ENCODE peak calls at places on chromosome 5, in seven cellular contexts. J is neuronal stem cell; A is PC-3; V is IMR-90; X is H1; Y is HCT116; F is effector memory CD4-positive, alpha-beta T cell. K is an unnamed sample. For H3K4me1 and H3K36me3, the result is how much of the 10 kb centered on the place peaks cover.

GRCh38 chr5:15899481-15899880 is 280.1 kb downstream of the MARCHF11 start:
- DNase-seq in J (no peak), A (no peak), V (no peak), X (no peak), Y (no peak), F (no peak), K (no peak)

GRCh38 chr5:1670342-1670741 is 129.3 kb downstream of the MRPL36 start:
- DNase-seq in J (no peak), A (no peak), V (peak), X (no peak), Y (no peak), F (no peak), K (no peak)

GRCh38 chr5:38858839-38859238 is 13.0 kb downstream of the OSMR start:
- DNase-seq in J (no peak), A (no peak), V (no peak), X (no peak), Y (no peak), F (no peak), K (no peak)

GRCh38 chr5:33807771-33808170 is 84.0 kb downstream of the ADAMTS12 start:
- DNase-seq in J (no peak), A (no peak), V (peak), X (no peak), Y (no peak), F (no peak), K (no peak)

GRCh38 chr5:59608745-59609144 is 284.8 kb downstream of the PDE4D start:
- DNase-seq in J (no peak), A (no peak), V (no peak), X (no peak), Y (no peak), F (no peak), K (no peak)

GRCh38 chr5:164600166-164600715 is 1094.8 kb downstream of the MAT2B start:
- DNase-seq in J (no peak), A (peak), V (peak), X (no peak), Y (no peak), F (no peak), K (no peak)

GRCh38 chr5:180098526-180098925 is 27.0 kb upstream of the RNF130 start:
- DNase-seq in J (no peak), A (no peak), V (no peak), X (no peak), Y (no peak), F (no peak), K (no peak)

GRCh38 chr5:83827111-83827541 is 106.5 kb upstream of the HAPLN1 start:
- DNase-seq in J (no peak), A (peak), V (peak), X (no peak), Y (no peak), F (no peak), K (no peak)

GRCh38 chr5:173753307-173754168 is 134.6 kb upstream of the CPEB4 start:
- DNase-seq in J (peak), A (no peak), V (peak), X (peak), Y (no peak), F (no peak), K (peak)

GRCh38 chr5:168260353-168261211 is 30.9 kb upstream of the WWC1 start:
- DNase-seq in J (no peak), A (no peak), V (no peak), X (no peak), Y (no peak), F (no peak), K (peak)

GRCh38 chr5:88833371-88834107 is 49.4 kb downstream of the MEF2C start:
- DNase-seq in J (no peak), A (no peak), V (peak), X (no peak), Y (no peak), F (no peak), K (peak)

GRCh38 chr5:147830035-147830434 is 1.4 kb downstream of the SPINK1 start:
- DNase-seq in J (no peak), A (no peak), V (no peak), X (no peak), Y (no peak), F (no peak), K (no peak)

GRCh38 chr5:141567513-141568117 is 51.2 kb downstream of the DIAPH1 start:
- DNase-seq in J (no peak), A (peak), V (peak), X (no peak), Y (no peak), F (no peak), K (peak)

GRCh38 chr5:107893642-107894041 is 222.9 kb upstream of the EFNA5 start:
- DNase-seq in J (no peak), A (no peak), V (peak), X (no peak), Y (peak), F (no peak), K (peak)

GRCh38 chr5:90022711-90023053 is 386.9 kb downstream of the CETN3 start:
- DNase-seq in J (no peak), A (no peak), V (no peak), X (no peak), Y (no peak), F (no peak), K (peak)

GRCh38 chr5:72224946-72225427 is 95.1 kb downstream of the MRPS27 start:
- DNase-seq in J (no peak), A (no peak), V (peak), X (no peak), Y (no peak), F (no peak), K (no peak)

GRCh38 chr5:1435369-1435768 is 9.9 kb downstream of the SLC6A3 start:
- DNase-seq in J (no peak), A (no peak), V (no peak), X (no peak), Y (no peak), F (no peak), K (no peak)

GRCh38 chr5:12313602-12314001 is 409.4 kb upstream of the CTNND2 start:
- DNase-seq in J (no peak), A (peak), V (no peak), X (no peak), Y (no peak), F (no peak), K (no peak)

GRCh38 chr5:135551593-135552447 is 16.1 kb upstream of the NEUROG1 start:
- DNase-seq in J (no peak), A (peak), V (peak), X (no peak), Y (peak), F (peak), K (peak)

GRCh38 chr5:75551471-75551870 is 39.8 kb downstream of the POLK start:
- DNase-seq in J (no peak), A (peak), V (peak), X (no peak), Y (no peak), F (no peak), K (no peak)

GRCh38 chr5:12936184-12936583 is 1008.3 kb downstream of the DNAH5 start:
- DNase-seq in J (no peak), A (no peak), V (no peak), X (no peak), Y (no peak), F (no peak), K (no peak)

GRCh38 chr5:123086376-123087055 is 2.5 kb upstream of the PRDM6 start:
- DNase-seq in J (no peak), A (no peak), V (no peak), X (no peak), Y (no peak), F (no peak), K (no peak)

GRCh38 chr5:158287643-158288228 is 428.8 kb upstream of the CLINT1 start:
- DNase-seq in J (no peak), A (peak), V (peak), X (no peak), Y (no peak), F (no peak), K (peak)

GRCh38 chr5:89315194-89315593 is 432.2 kb upstream of the MEF2C start:
- DNase-seq in J (no peak), A (no peak), V (peak), X (no peak), Y (no peak), F (no peak), K (no peak)

GRCh38 chr5:153476767-153477166 is 13.7 kb upstream of the GRIA1 start:
- DNase-seq in J (no peak), A (peak), V (peak), X (no peak), Y (peak), F (no peak), K (peak)

GRCh38 chr5:157926171-157926671 is 67.3 kb upstream of the CLINT1 start:
- DNase-seq in J (no peak), A (no peak), V (no peak), X (no peak), Y (no peak), F (no peak), K (no peak)

GRCh38 chr5:121019734-121020133 is 555.6 kb downstream of the PRR16 start:
- DNase-seq in J (no peak), A (no peak), V (no peak), X (no peak), Y (no peak), F (no peak), K (no peak)

GRCh38 chr5:75553358-75553757 is 41.7 kb downstream of the POLK start:
- DNase-seq in J (no peak), A (no peak), V (no peak), X (no peak), Y (no peak), F (no peak), K (no peak)

GRCh38 chr5:14735944-14736343 is 71.4 kb downstream of the OTULIN start:
- DNase-seq in J (no peak), A (no peak), V (no peak), X (no peak), Y (no peak), F (no peak), K (no peak)

GRCh38 chr5:143713331-143714032 is 98.5 kb upstream of the HMHB1 start:
- DNase-seq in J (no peak), A (no peak), V (peak), X (no peak), Y (no peak), F (no peak), K (no peak)

GRCh38 chr5:98769256-98770157 is 4.0 kb upstream of the RGMB start:
- DNase-seq in J (peak), A (peak), V (peak), X (no peak), Y (no peak), F (no peak), K (peak)

GRCh38 chr5:79237735-79238560 is 2.0 kb downstream of the JMY start:
- DNase-seq in J (no peak), A (no peak), V (no peak), X (no peak), Y (no peak), F (no peak), K (no peak)
- H3K4me1 ChIP-seq in J (under half), A (under half), V (under half), X (under half), Y (under half), F (under half), K (under half)

DNA sequence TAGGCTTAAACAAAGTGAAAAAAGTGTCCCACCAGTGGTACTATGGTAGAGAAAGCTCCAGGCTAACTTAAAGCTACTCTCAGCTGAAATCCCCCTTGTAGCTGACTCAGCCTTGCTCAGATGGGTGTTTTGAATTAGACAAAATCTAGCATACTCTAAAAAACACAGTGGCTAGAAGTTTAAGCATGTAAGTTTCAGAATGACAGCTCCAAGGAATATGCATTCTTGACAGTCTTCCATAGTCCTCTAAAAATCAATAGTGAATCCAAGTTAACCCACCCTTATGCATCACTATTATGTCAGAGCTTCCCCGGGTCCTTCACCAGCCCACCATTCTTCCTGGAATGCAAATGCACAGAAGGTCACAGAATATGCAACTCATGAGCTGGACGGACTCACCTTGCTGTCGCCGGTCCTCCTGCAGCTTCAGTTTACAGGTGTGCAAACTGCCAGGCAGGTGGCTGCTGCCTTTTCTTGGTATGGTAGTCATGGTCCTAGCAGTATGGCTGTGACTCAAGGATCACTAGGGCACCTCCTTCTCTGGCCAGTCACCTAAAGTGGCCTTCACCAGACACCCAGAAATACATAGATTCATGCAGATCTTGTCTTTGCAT is 668 bp downstream of the RANBP3L start:
- DNase-seq in J (no peak), A (peak), V (peak), X (no peak), Y (no peak), F (no peak), K (no peak)
- H3K27ac ChIP-seq in J (no peak), A (peak), V (no peak), X (no peak), Y (no peak), F (no peak), K (peak)

GRCh38 chr5:6604946-6605345 is 27.9 kb downstream of the NSUN2 start:
- DNase-seq in J (no peak), A (no peak), V (no peak), X (no peak), Y (no peak), F (no peak), K (no peak)

GRCh38 chr5:6604341-6604740 is 28.5 kb downstream of the NSUN2 start:
- DNase-seq in J (no peak), A (no peak), V (no peak), X (no peak), Y (no peak), F (no peak), K (no peak)

GRCh38 chr5:6601271-6601670 is 31.6 kb downstream of the NSUN2 start:
- DNase-seq in J (no peak), A (no peak), V (no peak), X (no peak), Y (no peak), F (no peak), K (no peak)

GRCh38 chr5:6602441-6602840 is 30.4 kb downstream of the NSUN2 start:
- DNase-seq in J (no peak), A (no peak), V (no peak), X (no peak), Y (no peak), F (no peak), K (no peak)

GRCh38 chr5:6603643-6604042 is 29.2 kb downstream of the NSUN2 start:
- DNase-seq in J (no peak), A (no peak), V (no peak), X (no peak), Y (no peak), F (no peak), K (no peak)
- H3K36me3 ChIP-seq in J (half or more), A (half or more), V (half or more), X (half or more), Y (half or more), F (half or more), K (half or more)

GRCh38 chr5:53027913-53028312 is 38.8 kb downstream of the ITGA2 start:
- DNase-seq in J (no peak), A (peak), V (peak), X (no peak), Y (no peak), F (no peak), K (peak)
- H3K4me1 ChIP-seq in J (under half), A (half or more), V (under half), X (under half), Y (under half), F (under half), K (under half)

GRCh38 chr5:17359451-17359965 is 138.5 kb upstream of the TAF11L2 start:
- DNase-seq in J (no peak), A (no peak), V (peak), X (no peak), Y (no peak), F (no peak), K (peak)
- H3K27ac ChIP-seq in J (no peak), A (no peak), V (no peak), X (no peak), Y (no peak), F (no peak), K (no peak)

DNA sequence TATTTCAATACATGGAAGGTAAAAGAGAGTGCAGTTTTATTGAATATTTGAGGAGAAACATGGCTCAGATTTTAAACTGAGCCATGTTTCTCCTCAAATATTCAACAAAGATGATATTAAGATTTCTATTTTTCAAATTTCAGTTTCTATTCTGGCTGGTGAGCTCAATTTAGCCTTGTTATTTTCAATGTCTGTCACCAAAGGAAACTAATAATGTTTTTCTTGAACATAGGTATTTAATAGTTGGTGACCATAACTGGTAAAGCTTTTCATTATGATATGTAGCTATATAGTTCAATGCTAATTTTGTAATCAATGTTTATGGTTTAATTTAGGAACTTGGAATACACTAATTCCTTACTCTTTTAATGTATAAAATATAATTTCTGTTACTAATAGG is 177.4 kb downstream of the FER start:
- DNase-seq in J (no peak), A (no peak), V (no peak), X (no peak), Y (no peak), F (no peak), K (no peak)
- H3K36me3 ChIP-seq in J (under half), A (under half), V (under half), X (under half), Y (under half), F (under half), K (under half)

DNA sequence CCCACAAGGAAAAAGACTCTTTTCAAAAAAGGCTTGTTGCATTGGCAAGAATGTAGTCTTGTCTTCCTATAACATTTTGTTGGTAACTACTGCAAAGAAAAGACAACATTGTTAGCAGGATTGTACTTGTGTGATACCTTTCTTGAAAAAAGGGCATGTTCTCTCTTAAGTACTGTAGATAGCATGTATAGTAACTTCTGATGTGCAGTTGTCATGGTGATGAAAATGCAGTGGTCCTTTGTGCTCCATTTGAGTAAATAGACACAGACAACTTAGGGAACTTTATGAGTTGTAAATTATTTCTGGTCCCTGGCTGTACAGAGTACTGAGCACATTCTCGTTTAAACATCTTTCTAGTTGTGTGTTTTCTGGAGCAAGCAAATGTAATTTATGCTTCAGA is 103.3 kb downstream of the CD180 start:
- DNase-seq in J (no peak), A (no peak), V (no peak), X (no peak), Y (no peak), F (no peak), K (no peak)
- H3K4me1 ChIP-seq in J (under half), A (under half), V (under half), X (under half), Y (under half), F (under half), K (under half)

DNA sequence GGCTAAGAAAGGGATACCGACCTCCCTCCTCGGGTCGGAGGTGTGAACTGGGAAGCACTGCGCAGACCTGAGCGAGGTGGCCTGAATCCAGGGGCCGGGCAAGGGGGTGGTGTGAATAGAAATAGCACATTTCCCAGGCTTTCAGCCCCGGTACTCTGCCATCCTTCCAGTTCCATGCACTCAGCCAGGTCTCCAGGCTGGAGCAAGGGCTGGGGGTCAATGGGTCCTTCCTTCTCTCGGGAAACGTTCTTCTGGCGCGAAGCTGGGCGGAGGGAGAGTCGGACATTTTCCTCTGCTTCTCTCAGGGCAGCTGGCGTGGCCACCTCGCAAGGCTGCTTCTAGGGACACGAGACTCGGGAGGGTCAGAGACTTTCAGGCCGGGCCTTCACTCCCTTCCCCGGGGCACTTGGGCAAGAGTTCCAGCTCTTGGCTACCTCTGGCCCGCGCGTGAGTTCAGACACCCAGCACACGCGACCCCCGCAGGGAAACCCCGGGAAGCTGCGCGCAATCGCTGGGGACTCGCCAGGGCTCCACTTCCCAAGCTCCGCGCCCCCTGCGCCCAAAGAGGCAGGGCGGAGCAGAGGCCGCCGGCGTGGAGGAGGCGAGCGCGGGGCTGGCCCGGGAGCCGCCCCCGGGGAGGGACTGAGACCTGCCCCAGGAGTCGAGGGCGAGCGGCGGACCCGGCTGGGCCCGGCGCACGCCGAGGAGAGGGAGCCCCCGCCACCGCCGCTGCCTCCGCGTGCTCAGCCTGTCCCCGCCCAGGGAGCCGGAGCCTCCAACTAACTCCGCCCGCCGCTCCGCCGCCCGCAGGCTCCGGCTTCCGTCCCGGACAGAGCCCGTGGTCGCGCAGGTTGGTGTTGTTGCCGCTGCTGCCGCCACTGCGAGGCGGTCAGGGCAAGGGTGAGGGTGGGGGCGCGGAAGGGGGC is at the start of gene PAM:
- DNase-seq in J (peak), A (peak), V (peak), X (no peak), Y (no peak), F (peak), K (peak)
- H3K27ac ChIP-seq in J (no peak), A (peak), V (peak), X (peak), Y (peak), F (peak), K (no peak)

GRCh38 chr5:7875151-7875550 is 6.2 kb downstream of the MTRR start:
- DNase-seq in J (no peak), A (no peak), V (no peak), X (no peak), Y (no peak), F (no peak), K (no peak)
- H3K36me3 ChIP-seq in J (under half), A (half or more), V (under half), X (half or more), Y (half or more), F (under half), K (under half)

DNA sequence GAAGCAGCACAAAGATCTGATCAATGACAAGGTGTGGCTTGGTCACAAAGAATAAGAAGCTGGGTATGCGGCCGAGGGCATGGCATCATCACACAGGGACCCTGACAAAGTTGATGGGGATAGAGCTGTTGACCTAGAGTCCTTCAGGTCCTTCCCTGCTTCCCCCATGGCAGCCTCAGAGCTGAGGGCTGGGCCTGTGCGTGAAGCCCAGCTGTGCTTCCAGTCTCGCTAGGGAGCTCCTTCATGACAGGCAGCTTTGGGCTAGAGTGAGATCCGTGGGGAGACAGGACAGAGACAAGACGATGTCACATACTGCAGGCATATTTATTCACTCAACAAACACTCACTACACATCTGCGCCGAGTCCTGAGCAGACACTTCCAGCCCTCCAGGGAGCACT is 56.4 kb upstream of the NEURL1B start:
- DNase-seq in J (no peak), A (no peak), V (no peak), X (no peak), Y (no peak), F (no peak), K (no peak)
- H3K4me1 ChIP-seq in J (under half), A (under half), V (under half), X (under half), Y (under half), F (under half), K (under half)

K was measured in cardiac muscle cell.